ENCODE peak calls at places on chromosomes 5 and 9, in ten cellular contexts. Y is aorta; P is GM12865; X is IMR-90; B is foreskin fibroblast; K is WTC11; M is Kasumi-1; W is activated naive CD8-positive, alpha-beta T cell treated with anti-CD3 and anti-CD28 coated beads, Interleukin-2, amount 50 U/mL, for 16 hours; R is nucleus accumbens; T is lower leg skin. O is an unnamed sample.

GRCh38 chr9:102087141-102087540 is 348.7 kb upstream of the GRIN3A start:
- DNase-seq in Y (no peak), P (no peak), X (no peak), B (no peak), K (no peak), M (no peak), W (no peak), R (no peak), T (no peak), O (no peak)

GRCh38 chr5:37005252-37005651 is 128.7 kb downstream of the NIPBL start:
- DNase-seq in Y (no peak), P (no peak), X (peak; percentile 77), B (peak; percentile 14), K (no peak), M (no peak), W (no peak), R (no peak), T (no peak), O (no peak)

GRCh38 chr9:8718121-8718725 is 918.6 kb upstream of the DMAC1 start:
- DNase-seq in Y (no peak), P (no peak), X (peak; percentile 65), B (peak; percentile 80), K (no peak), M (no peak), W (no peak), R (no peak), T (no peak), O (no peak)

GRCh38 chr5:119187776-119188529 is 117.1 kb downstream of the DMXL1 start:
- DNase-seq in Y (no peak), P (peak; percentile 21), X (no peak), B (no peak), K (no peak), M (no peak), W (no peak), R (no peak), T (no peak), O (no peak)

GRCh38 chr5:83322273-83322924 is 149.1 kb upstream of the VCAN start:
- DNase-seq in Y (no peak), P (no peak), X (no peak), B (peak; percentile 15), K (no peak), M (no peak), W (no peak), R (no peak), T (no peak), O (no peak)

GRCh38 chr9:108259917-108260675 is 595.7 kb downstream of the ACTL7B start:
- DNase-seq in Y (no peak), P (no peak), X (no peak), B (peak; percentile 46), K (no peak), M (no peak), W (no peak), R (no peak), T (no peak), O (no peak)

GRCh38 chr9:134168731-134169130 is 4.4 kb upstream of the RNU6ATAC start:
- DNase-seq in Y (no peak), P (no peak), X (no peak), B (peak; percentile 23), K (peak; percentile 44), M (no peak), W (no peak), R (no peak), T (no peak), O (no peak)

GRCh38 chr9:22383720-22384119 is 62.9 kb upstream of the DMRTA1 start:
- DNase-seq in Y (no peak), P (no peak), X (no peak), B (no peak), K (no peak), M (no peak), W (no peak), R (no peak), T (no peak), O (no peak)

GRCh38 chr5:13408616-13409015 is 535.9 kb downstream of the DNAH5 start:
- DNase-seq in Y (no peak), P (no peak), X (no peak), B (no peak), K (no peak), M (no peak), W (no peak), R (no peak), T (no peak), O (no peak)

GRCh38 chr5:9440517-9440916 is 105.4 kb downstream of the SEMA5A start:
- DNase-seq in Y (no peak), P (no peak), X (peak; percentile 77), B (peak; percentile 85), K (no peak), M (no peak), W (no peak), R (no peak), T (no peak), O (no peak)

GRCh38 chr5:39447059-39447458 is 22.3 kb upstream of the DAB2 start:
- DNase-seq in Y (no peak), P (no peak), X (peak; percentile 31), B (peak; percentile 8), K (no peak), M (no peak), W (no peak), R (no peak), T (no peak), O (no peak)

GRCh38 chr9:136309101-136309801 is 5.4 kb upstream of the CCDC187 start:
- DNase-seq in Y (no peak), P (peak; percentile 49), X (no peak), B (no peak), K (no peak), M (no peak), W (no peak), R (no peak), T (no peak), O (no peak)

GRCh38 chr5:172932313-172933017 is 26.8 kb upstream of the RPL26L1 start:
- DNase-seq in Y (peak; percentile 86), P (peak; percentile 78), X (peak; percentile 78), B (peak; percentile 87), K (peak; percentile 66), M (peak; percentile 65), W (peak; percentile 51), R (no peak), T (peak; percentile 96), O (peak; percentile 82)

GRCh38 chr5:176619203-176619568 is 9.2 kb upstream of the GPRIN1 start:
- DNase-seq in Y (peak; percentile 74), P (peak; percentile 69), X (peak; percentile 86), B (peak; percentile 97), K (peak; percentile 98), M (peak; percentile 76), W (peak; percentile 65), R (no peak), T (no peak), O (peak; percentile 91)

GRCh38 chr9:33721674-33722358 is 73.5 kb upstream of the PRSS3 start:
- DNase-seq in Y (peak; percentile 86), P (peak; percentile 86), X (peak; percentile 74), B (peak; percentile 88), K (peak; percentile 92), M (peak; percentile 68), W (peak; percentile 68), R (no peak), T (peak; percentile 95), O (peak; percentile 91)